ENCODE peak calls at places on chromosomes 2 and 18, in five cellular contexts. P, O, I, H and S are unnamed samples.

GRCh38 chr2:157246212-157247067 is 11.1 kb upstream of the GALNT5 start:
- DNase-seq in I (peak; percentile 93), O (no peak), H (no peak), P (peak; percentile 21), S (no peak)

GRCh38 chr18:46449033-46449432 is 208.0 kb downstream of the LOXHD1 start:
- DNase-seq in P (no peak), O (no peak), I (no peak), H (no peak), S (no peak)

GRCh38 chr2:42792087-42792582 is 248 bp downstream of the HAAO start:
- DNase-seq in P (no peak), O (no peak), I (no peak), H (no peak), S (no peak)

GRCh38 chr2:184596819-184597411 is 1.4 kb upstream of the ZNF804A start:
- DNase-seq in O (no peak), I (peak; percentile 81), P (no peak), H (no peak), S (peak; percentile 59)

GRCh38 chr2:109375656-109376055 is 238.1 kb downstream of the SEPTIN10 start:
- DNase-seq in O (no peak), I (no peak), P (no peak), H (peak; percentile 27), S (no peak)

GRCh38 chr2:69642709-69643601 is 584 bp downstream of the AAK1 start:
- DNase-seq in I (peak; percentile 85), O (peak; percentile 38), H (peak; percentile 66), P (peak; percentile 58), S (peak; percentile 85)

GRCh38 chr2:100212820-100213219 is 70.4 kb upstream of the AFF3 start:
- DNase-seq in P (no peak), H (no peak), O (no peak), I (no peak), S (no peak)

GRCh38 chr2:70901235-70902066 is 34.2 kb upstream of the ATP6V1B1 start:
- DNase-seq in I (peak; percentile 34), H (peak; percentile 83), P (no peak), O (no peak), S (no peak)

GRCh38 chr2:121210691-121211090 is 74.3 kb downstream of the TFCP2L1 start:
- DNase-seq in O (no peak), H (no peak), P (peak; percentile 29), I (no peak), S (no peak)

GRCh38 chr18:36561046-36561445 is 263.5 kb downstream of the FHOD3 start:
- DNase-seq in H (no peak), I (no peak), O (no peak), P (no peak), S (no peak)

GRCh38 chr2:65370387-65371093 is 61.9 kb downstream of the SPRED2 start:
- DNase-seq in O (no peak), I (no peak), H (no peak), P (no peak), S (peak; percentile 93)

GRCh38 chr2:226793615-226794014 is 6.0 kb downstream of the IRS1 start:
- DNase-seq in O (no peak), I (peak; percentile 18), P (no peak), H (no peak), S (no peak)

GRCh38 chr2:191630313-191630712 is 47.6 kb upstream of the NABP1 start:
- DNase-seq in O (no peak), I (no peak), P (no peak), H (no peak), S (no peak)

GRCh38 chr18:45291616-45292612 is 323.4 kb upstream of the SLC14A2 start:
- DNase-seq in P (no peak), H (no peak), O (no peak), I (no peak), S (no peak)

GRCh38 chr2:36489296-36489695 is 108.7 kb downstream of the FEZ2 start:
- DNase-seq in I (peak; percentile 78), O (no peak), P (no peak), H (no peak), S (no peak)

GRCh38 chr2:176392125-176392704 is 123.0 kb downstream of the MTX2 start:
- DNase-seq in P (no peak), O (no peak), H (no peak), I (peak; percentile 26), S (no peak)

GRCh38 chr2:177808984-177809809 is 263.4 kb downstream of the PDE11A start:
- DNase-seq in H (no peak), I (no peak), O (no peak), P (no peak), S (no peak)

GRCh38 chr2:10120938-10121574 is 1.5 kb upstream of the RRM2 start:
- DNase-seq in H (no peak), I (peak; percentile 21), O (no peak), P (no peak), S (peak; percentile 72)

GRCh38 chr2:71821856-71822255 is 325.8 kb downstream of the CYP26B1 start:
- DNase-seq in I (no peak), H (no peak), P (no peak), O (no peak), S (no peak)

GRCh38 chr2:201008000-201008829 is 44.8 kb upstream of the ORC2 start:
- DNase-seq in P (no peak), I (no peak), O (no peak), H (no peak), S (peak; percentile 97)

GRCh38 chr2:22497789-22498188 is 887.2 kb upstream of the KLHL29 start:
- DNase-seq in H (no peak), O (no peak), P (no peak), I (no peak), S (no peak)
- TF ChIP-seq MAFK in H (no peak), O (no peak), P (no peak), I (no peak), S (no peak)

DNA sequence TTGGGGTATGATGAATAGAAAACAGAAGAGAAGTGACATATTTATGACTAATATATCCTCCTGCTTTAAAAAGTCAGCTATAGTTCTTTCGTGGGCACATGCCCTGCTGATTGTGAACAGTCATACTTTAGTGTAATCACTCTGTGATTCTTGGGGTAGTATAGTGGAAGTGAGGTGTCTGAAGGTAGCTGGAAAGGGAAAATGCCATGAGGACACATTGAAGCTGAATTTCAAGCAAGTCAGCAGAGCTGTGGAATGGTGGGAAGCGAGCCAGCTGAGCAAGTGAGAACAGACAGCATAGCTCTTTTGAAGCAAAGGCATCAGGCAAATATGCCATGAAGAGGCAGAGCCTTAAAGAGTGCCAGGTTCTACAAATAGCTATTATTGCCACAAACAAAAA is 20.7 kb downstream of the NETO1 start:
- DNase-seq in I (no peak), O (no peak), P (no peak), H (no peak), S (no peak)
- H3K4me2 ChIP-seq in I (no peak overlapping the region), O (no peak overlapping the region), P (no peak overlapping the region), H (no peak overlapping the region), S (no peak overlapping the region)

DNA sequence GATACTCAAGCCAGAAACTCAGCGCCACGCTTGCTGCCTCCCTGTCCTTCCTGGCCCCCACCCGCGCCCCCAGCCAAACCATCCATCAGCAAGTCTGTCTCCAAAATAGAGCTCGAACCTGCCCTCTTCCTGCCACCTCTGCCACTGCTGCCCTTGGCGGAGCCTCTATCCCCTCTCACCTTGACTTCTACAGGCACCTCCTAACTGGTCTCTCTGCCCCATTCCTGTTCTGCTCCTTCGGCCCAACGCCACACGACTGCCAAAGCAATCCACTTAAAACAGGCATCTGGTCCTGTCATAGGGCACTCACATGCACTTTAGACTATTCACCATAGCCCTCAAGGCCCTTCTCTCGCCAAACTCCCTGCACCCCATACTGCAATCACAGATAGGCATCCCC is 210.3 kb upstream of the SMAD2 start:
- DNase-seq in O (no peak), H (no peak), P (no peak), I (no peak), S (no peak)
- TF ChIP-seq MAFK in O (no peak), H (no peak), P (no peak), I (no peak), S (no peak)

GRCh38 chr2:34401186-34401585 is 802.1 kb upstream of the FAM98A start:
- DNase-seq in I (no peak), P (no peak), O (no peak), H (no peak), S (no peak)
- H3K4me2 ChIP-seq in I (no peak overlapping the region), P (no peak overlapping the region), O (no peak overlapping the region), H (no peak overlapping the region), S (no peak overlapping the region)

DNA sequence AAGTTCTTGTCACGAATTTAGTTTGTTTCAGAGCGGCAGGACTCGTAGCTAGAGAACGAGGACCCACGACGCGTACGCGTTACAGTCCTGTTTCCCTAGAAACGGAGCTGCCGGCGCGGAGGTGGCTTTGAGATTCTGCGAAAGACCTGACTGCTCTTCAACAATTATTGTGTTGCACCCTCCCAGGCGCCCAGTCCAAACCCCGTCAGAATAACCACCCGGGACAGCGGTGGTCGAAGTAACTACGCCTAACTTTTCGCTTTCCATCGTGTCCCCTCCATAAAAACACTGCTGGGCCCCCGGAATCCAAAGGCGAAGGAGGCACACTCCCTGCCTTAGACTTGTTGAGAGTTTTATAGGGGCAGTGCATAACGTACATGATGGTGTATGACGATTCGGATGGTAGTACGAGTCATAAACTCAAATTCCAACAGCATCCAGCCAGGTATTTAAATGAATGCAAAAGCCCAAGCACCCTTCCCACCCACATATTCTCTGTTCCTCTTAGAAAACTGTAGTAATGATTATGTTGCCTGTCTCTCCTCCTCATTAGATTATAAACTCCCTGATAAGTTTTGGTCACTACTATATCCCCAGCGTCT is 651 bp upstream of the STAM2 start:
- DNase-seq in H (no peak), O (no peak), P (peak; percentile 25), I (peak; percentile 38), S (peak; percentile 34)
- TF ChIP-seq MAFK in H (no peak), O (no peak), P (no peak), I (no peak), S (no peak)

GRCh38 chr2:12270876-12271588 is 445.7 kb upstream of the TRIB2 start:
- DNase-seq in O (no peak), I (no peak), H (no peak), P (no peak), S (no peak)

GRCh38 chr2:12263730-12264129 is 453.0 kb upstream of the TRIB2 start:
- DNase-seq in H (no peak), I (no peak), P (no peak), O (no peak), S (no peak)

GRCh38 chr2:12269041-12269972 is 447.4 kb upstream of the TRIB2 start:
- DNase-seq in H (no peak), I (no peak), O (no peak), P (no peak), S (no peak)

GRCh38 chr2:12265646-12266045 is 451.1 kb upstream of the TRIB2 start:
- DNase-seq in O (no peak), I (peak; percentile 18), H (no peak), P (no peak), S (no peak)

DNA sequence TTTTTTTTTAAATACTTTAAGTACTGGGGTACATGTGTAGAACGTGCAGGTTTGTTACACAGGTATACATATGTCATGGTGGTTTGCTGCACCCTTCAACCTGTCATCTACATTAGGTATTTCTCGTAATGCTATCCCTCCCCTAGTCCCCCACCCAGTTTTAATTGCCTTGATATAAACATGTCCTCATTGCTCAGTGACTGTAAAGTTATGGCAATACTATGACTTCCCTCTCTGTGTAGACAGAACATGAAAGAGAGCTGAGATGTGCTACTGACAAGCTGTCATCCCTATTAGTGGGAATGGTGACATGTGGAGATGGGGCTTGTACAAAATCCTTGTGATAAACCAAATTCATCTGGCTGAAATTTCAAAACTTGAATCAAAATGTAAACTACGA is 449.7 kb upstream of the TRIB2 start:
- DNase-seq in O (no peak), H (no peak), P (no peak), I (no peak), S (no peak)
- H3K4me2 ChIP-seq in O (no peak overlapping the region), H (no peak overlapping the region), P (no peak overlapping the region), I (no peak overlapping the region), S (no peak overlapping the region)

GRCh38 chr2:46309052-46309953 is 12.1 kb downstream of the EPAS1 start:
- DNase-seq in P (no peak), O (no peak), I (peak; percentile 77), H (no peak), S (no peak)
- TF ChIP-seq MAFK in P (no peak), O (no peak), I (no peak), H (no peak), S (peak; percentile 4)